ENCODE peak calls at places on chromosomes 5 and 9, in seven cellular contexts. R is NCI-H146; X is lower leg skin; V is naive thymus-derived CD4-positive, alpha-beta T cell; L is Right ventricle myocardium inferior; Z is AG08395; H is kidney epithelial cell. A is an unnamed sample.

GRCh38 chr9:28073278-28073677 is 500.0 kb upstream of the C9orf72 start:
- DNase-seq in Z (peak), R (peak), V (no peak), H (peak), X (no peak), L (no peak), A (no peak)

GRCh38 chr9:86827893-86828292 is 119.4 kb downstream of the GAS1 start:
- DNase-seq in R (no peak), L (no peak), X (no peak), H (no peak), V (no peak), Z (no peak), A (no peak)

GRCh38 chr5:141001466-141001853 is 35.2 kb downstream of the PCDHAC2 start:
- DNase-seq in V (no peak), H (no peak), Z (no peak), X (no peak), R (peak), L (no peak), A (no peak)

GRCh38 chr5:82365026-82365425 is 86.9 kb upstream of the RPS23 start:
- DNase-seq in V (no peak), Z (no peak), R (no peak), L (no peak), H (no peak), X (no peak), A (no peak)

GRCh38 chr5:132772291-132773070 is 4.6 kb downstream of the SEPTIN8 start:
- DNase-seq in V (no peak), H (no peak), L (no peak), X (no peak), R (no peak), Z (no peak), A (no peak)

GRCh38 chr5:76524872-76525271 is 98.3 kb downstream of the F2RL2 start:
- DNase-seq in X (no peak), H (no peak), L (no peak), Z (no peak), R (no peak), V (no peak), A (no peak)

GRCh38 chr5:135246923-135247795 is 151.9 kb downstream of the MACROH2A1 start:
- DNase-seq in V (no peak), L (no peak), X (peak), H (peak), R (peak), Z (peak), A (peak)

GRCh38 chr5:168295574-168296201 is 4.2 kb downstream of the WWC1 start:
- DNase-seq in L (no peak), H (no peak), X (no peak), V (no peak), R (no peak), Z (peak), A (no peak)

GRCh38 chr5:98041661-98042060 is 731.8 kb upstream of the RGMB start:
- DNase-seq in L (no peak), Z (no peak), V (no peak), H (no peak), R (no peak), X (no peak), A (no peak)

GRCh38 chr5:38379360-38379827 is 121.0 kb downstream of the EGFLAM start:
- DNase-seq in L (no peak), H (no peak), Z (no peak), R (no peak), V (no peak), X (no peak), A (no peak)

GRCh38 chr9:135920973-135921585 is 13.7 kb upstream of the CAMSAP1 start:
- DNase-seq in H (no peak), R (no peak), Z (no peak), V (no peak), L (no peak), X (no peak), A (no peak)

GRCh38 chr9:94740191-94740874 is 13.8 kb downstream of the AOPEP start:
- DNase-seq in Z (no peak), X (no peak), H (no peak), R (no peak), V (no peak), L (no peak), A (no peak)

GRCh38 chr5:90802695-90803317 is 244.2 kb downstream of the ADGRV1 start:
- DNase-seq in H (no peak), V (no peak), L (no peak), Z (peak), R (peak), X (no peak), A (no peak)

GRCh38 chr9:81320909-81321482 is 368.4 kb downstream of the TLE1 start:
- DNase-seq in L (no peak), X (no peak), H (no peak), V (no peak), R (no peak), Z (no peak), A (no peak)

GRCh38 chr5:96703384-96703910 is 41.3 kb downstream of the CAST start:
- DNase-seq in X (no peak), H (no peak), V (peak), R (no peak), Z (no peak), L (no peak), A (no peak)

GRCh38 chr9:130428096-130428665 is 16.6 kb upstream of the ASS1 start:
- DNase-seq in L (peak), V (no peak), X (no peak), Z (no peak), H (no peak), R (no peak), A (no peak)

GRCh38 chr9:128143409-128144238 is 5.6 kb upstream of the LCN2 start:
- DNase-seq in L (peak), H (no peak), X (no peak), Z (no peak), R (no peak), V (no peak), A (no peak)

GRCh38 chr9:37936965-37937364 is 33.0 kb upstream of the SLC25A51 start:
- DNase-seq in R (no peak), V (no peak), Z (peak), H (no peak), X (no peak), L (peak), A (no peak)

GRCh38 chr5:72649449-72649848 is 142.2 kb upstream of the ZNF366 start:
- DNase-seq in L (no peak), X (no peak), R (no peak), Z (peak), V (no peak), H (no peak), A (no peak)

GRCh38 chr5:28512648-28513047 is 1474.3 kb upstream of the CDH9 start:
- DNase-seq in R (no peak), L (no peak), X (no peak), Z (no peak), H (no peak), V (no peak), A (no peak)

GRCh38 chr5:10502578-10502977 is 60.9 kb downstream of the ROPN1L start:
- DNase-seq in R (no peak), Z (no peak), V (no peak), X (no peak), H (no peak), L (no peak), A (no peak)

GRCh38 chr5:16737173-16737572 is 120.4 kb upstream of the RETREG1 start:
- DNase-seq in Z (no peak), V (no peak), X (no peak), H (no peak), L (no peak), R (no peak), A (no peak)

A was measured in ascending aorta.